ENCODE peak calls at places on chromosome 6, in seven cellular contexts. N, P, Y, V, D, S and Q are unnamed samples.

GRCh38 chr6:53565886-53566285 is 21.0 kb upstream of the GCLC start:
- DNase-seq in N (no peak), P (no peak), Y (no peak), V (no peak), D (no peak), S (no peak), Q (no peak)

GRCh38 chr6:134774244-134774643 is 175.7 kb downstream of the ALDH8A1 start:
- DNase-seq in N (no peak), P (no peak), Y (peak; percentile 24), V (no peak), D (no peak), S (no peak), Q (no peak)

GRCh38 chr6:121917834-121918559 is 481.5 kb upstream of the HSF2 start:
- DNase-seq in N (no peak), P (no peak), Y (no peak), V (no peak), D (no peak), S (no peak), Q (no peak)

GRCh38 chr6:89563866-89564265 is 74.7 kb downstream of the LYRM2 start:
- DNase-seq in N (no peak), P (no peak), Y (no peak), V (no peak), D (no peak), S (no peak), Q (no peak)

GRCh38 chr6:28866342-28867077 is 57.3 kb downstream of the TRIM27 start:
- DNase-seq in N (peak; percentile 84), P (peak; percentile 63), Y (no peak), V (peak; percentile 69), D (no peak), S (peak; percentile 62), Q (peak; percentile 68)

GRCh38 chr6:158662607-158663464 is 13.0 kb downstream of the SYTL3 start:
- DNase-seq in N (no peak), P (no peak), Y (no peak), V (no peak), D (no peak), S (no peak), Q (no peak)

GRCh38 chr6:122792796-122793195 is 3.7 kb downstream of the SMPDL3A start:
- DNase-seq in N (no peak), P (no peak), Y (no peak), V (peak; percentile 19), D (no peak), S (no peak), Q (no peak)

GRCh38 chr6:94254689-94255088 is 835.3 kb upstream of the EPHA7 start:
- DNase-seq in N (no peak), P (no peak), Y (no peak), V (peak; percentile 52), D (peak; percentile 3), S (no peak), Q (no peak)

GRCh38 chr6:53216301-53216700 is 67.7 kb upstream of the GCM1 start:
- DNase-seq in N (no peak), P (no peak), Y (no peak), V (no peak), D (no peak), S (no peak), Q (no peak)

GRCh38 chr6:4928426-4928825 is 75.4 kb downstream of the RPP40 start:
- DNase-seq in N (no peak), P (no peak), Y (no peak), V (no peak), D (no peak), S (no peak), Q (no peak)

GRCh38 chr6:130132286-130132701 is 90.5 kb downstream of the SAMD3 start:
- DNase-seq in N (peak; percentile 39), P (peak; percentile 26), Y (no peak), V (peak; percentile 44), D (no peak), S (no peak), Q (peak; percentile 41)